ENCODE peak calls at places on chromosomes 5 and 9, in eight cellular contexts. W is fibroblast of lung; U is GM23248; H is AG10803; P is upper lobe of left lung; T is EL; B is stimulated activated CD8-positive, alpha-beta memory T cell treated with anti-CD3 and anti-CD28 coated beads, Interleukin-2, amount 100 ng/mL, for 1 hour; Y is KG1. S is an unnamed sample.

GRCh38 chr9:107363511-107364182 is 80.6 kb downstream of the RAD23B start:
- DNase-seq in U (no peak), T (peak), H (no peak), W (no peak), B (no peak), P (no peak), Y (no peak), S (no peak)

GRCh38 chr9:98992885-98993569 is 49.3 kb downstream of the COL15A1 start:
- DNase-seq in Y (no peak), U (no peak), W (no peak), P (no peak), T (no peak), H (no peak), B (no peak), S (no peak)

GRCh38 chr9:108967916-108968315 is 33.7 kb downstream of the ABITRAM start:
- DNase-seq in W (no peak), B (no peak), P (no peak), T (no peak), U (no peak), Y (no peak), H (no peak), S (no peak)

GRCh38 chr9:117546894-117547293 is 132.0 kb upstream of the ASTN2 start:
- DNase-seq in H (no peak), T (no peak), B (no peak), U (no peak), Y (no peak), P (no peak), W (no peak), S (no peak)

GRCh38 chr9:78677326-78677725 is 380.4 kb downstream of the PSAT1 start:
- DNase-seq in P (no peak), W (no peak), U (peak), Y (no peak), T (peak), B (no peak), H (peak), S (no peak)

GRCh38 chr5:122384612-122385180 is 72.7 kb downstream of the SNCAIP start:
- DNase-seq in W (no peak), T (no peak), U (no peak), Y (no peak), P (no peak), H (no peak), B (no peak), S (no peak)

GRCh38 chr5:52638732-52639131 is 149.0 kb upstream of the ITGA1 start:
- DNase-seq in P (no peak), Y (no peak), U (no peak), B (no peak), H (no peak), W (no peak), T (no peak), S (no peak)

GRCh38 chr5:134649163-134649916 is 755 bp downstream of the SEC24A start:
- DNase-seq in B (no peak), P (peak), H (no peak), W (peak), T (peak), Y (no peak), U (peak), S (no peak)

GRCh38 chr9:133133680-133134418 is 12.8 kb upstream of the RALGDS start:
- DNase-seq in B (peak), P (peak), T (peak), H (peak), Y (peak), U (peak), W (peak), S (no peak)

GRCh38 chr5:146467729-146468128 is 20.6 kb downstream of the TCERG1 start:
- DNase-seq in B (no peak), T (no peak), H (no peak), Y (no peak), P (no peak), W (no peak), U (no peak), S (no peak)

GRCh38 chr5:93519737-93520136 is 61.3 kb downstream of the NR2F1-AS1 start:
- DNase-seq in T (peak), W (peak), P (no peak), H (no peak), Y (no peak), B (no peak), U (peak), S (no peak)